ENCODE peak calls at places on chromosomes 5 and 9, in seven cellular contexts. S, Y, N, T, P, U and K are unnamed samples.

GRCh38 chr9:26856413-26857032 is 36.1 kb downstream of the CAAP1 start:
- DNase-seq in U (no peak), T (peak), N (no peak), P (peak), S (peak), Y (no peak), K (peak)

GRCh38 chr5:96885518-96886338 is 9.4 kb downstream of the ERAP2 start:
- DNase-seq in U (no peak), P (no peak), T (no peak), Y (peak), N (no peak), S (no peak), K (no peak)

GRCh38 chr5:32880781-32881180 is 169.7 kb downstream of the NPR3 start:
- DNase-seq in U (no peak), S (peak), N (no peak), P (no peak), T (no peak), Y (no peak), K (no peak)

GRCh38 chr5:149174847-149175234 is 33.5 kb downstream of the ABLIM3 start:
- DNase-seq in P (no peak), Y (no peak), U (no peak), T (no peak), S (no peak), N (no peak), K (no peak)

GRCh38 chr5:179805529-179806249 is 977 bp downstream of the MGAT4B start:
- DNase-seq in Y (no peak), T (peak), N (no peak), P (peak), S (no peak), U (peak), K (no peak)

GRCh38 chr5:27516437-27516836 is 478.1 kb upstream of the CDH9 start:
- DNase-seq in P (peak), U (no peak), N (no peak), Y (no peak), S (no peak), T (peak), K (no peak)

GRCh38 chr9:73065439-73065838 is 86.2 kb upstream of the ANXA1 start:
- DNase-seq in Y (no peak), S (no peak), U (no peak), P (no peak), N (no peak), T (no peak), K (no peak)

GRCh38 chr5:133773247-133774202 is 161.2 kb upstream of the FSTL4 start:
- DNase-seq in Y (no peak), T (no peak), S (no peak), N (no peak), U (no peak), P (no peak), K (no peak)

GRCh38 chr9:107360098-107360497 is 77.0 kb downstream of the RAD23B start:
- DNase-seq in N (no peak), P (no peak), T (no peak), U (no peak), Y (no peak), S (peak), K (no peak)

GRCh38 chr5:153974813-153975163 is 63.9 kb downstream of the FAM114A2 start:
- DNase-seq in N (no peak), S (no peak), U (no peak), Y (no peak), P (no peak), T (no peak), K (no peak)

GRCh38 chr5:153969563-153969895 is 69.2 kb downstream of the FAM114A2 start:
- DNase-seq in Y (no peak), U (no peak), S (no peak), T (no peak), N (no peak), P (no peak), K (no peak)

GRCh38 chr5:153970496-153970895 is 68.2 kb downstream of the FAM114A2 start:
- DNase-seq in U (no peak), P (no peak), N (no peak), Y (no peak), T (no peak), S (no peak), K (no peak)

GRCh38 chr5:153974131-153974812 is 64.4 kb downstream of the FAM114A2 start:
- DNase-seq in S (peak), U (no peak), T (peak), P (peak), Y (no peak), N (no peak), K (peak)

DNA sequence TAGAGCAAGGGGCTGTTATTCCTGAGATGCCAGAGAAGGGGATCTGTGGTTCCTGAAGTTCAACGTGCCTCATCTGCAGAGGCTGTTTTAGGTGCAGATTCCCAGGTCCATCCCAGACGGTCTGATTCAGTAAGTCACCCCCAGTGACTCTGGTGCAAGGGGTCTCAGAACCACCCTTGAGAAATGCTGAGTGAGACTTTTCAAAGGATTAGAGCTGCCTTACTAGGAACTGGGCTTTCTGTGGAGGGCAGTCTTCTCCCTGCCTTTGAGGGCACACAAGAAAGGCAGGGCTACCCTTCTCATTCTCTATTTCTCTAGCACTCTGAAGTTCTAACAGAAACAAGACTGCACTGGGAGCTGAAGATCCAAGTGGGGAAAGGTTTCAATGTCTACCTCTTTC is 66.5 kb downstream of the FAM114A2 start:
- DNase-seq in T (no peak), U (no peak), Y (no peak), P (no peak), N (no peak), S (no peak), K (no peak)
- H3K4me3 ChIP-seq in T (no peak), U (no peak), Y (no peak), P (no peak), N (no peak), S (no peak), K (no peak)

GRCh38 chr5:174356536-174356935 is 311.0 kb downstream of the NSG2 start:
- DNase-seq in P (no peak), U (no peak), Y (no peak), S (no peak), N (no peak), T (no peak), K (no peak)

GRCh38 chr5:174352681-174353080 is 307.2 kb downstream of the NSG2 start:
- DNase-seq in S (no peak), T (no peak), U (no peak), N (no peak), Y (no peak), P (no peak), K (no peak)

GRCh38 chr5:174355995-174356394 is 310.5 kb downstream of the NSG2 start:
- DNase-seq in T (no peak), S (no peak), N (no peak), U (no peak), P (no peak), Y (no peak), K (no peak)

GRCh38 chr5:174355208-174355612 is 309.7 kb downstream of the NSG2 start:
- DNase-seq in Y (no peak), T (peak), U (no peak), P (peak), N (peak), S (peak), K (peak)

DNA sequence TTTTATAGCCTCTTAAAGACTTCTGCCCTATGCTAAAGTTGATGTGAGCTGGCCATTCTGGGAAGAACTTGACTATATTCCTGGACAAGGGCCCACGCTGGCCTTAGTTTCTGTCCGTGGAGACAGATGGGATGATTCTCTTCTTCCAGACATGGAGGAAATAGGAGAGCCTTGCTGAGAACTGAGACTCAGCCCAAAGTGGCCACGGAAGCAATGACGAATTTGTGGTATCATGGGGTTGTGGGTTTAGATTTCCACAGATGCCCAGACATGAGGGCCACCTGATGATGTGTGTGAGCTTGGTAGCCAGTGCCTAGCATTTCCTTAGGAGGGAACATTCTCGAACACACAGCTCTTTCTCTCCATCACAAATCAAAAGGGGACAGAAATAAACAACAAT is 309.1 kb downstream of the NSG2 start:
- DNase-seq in Y (no peak), U (no peak), S (no peak), P (no peak), N (no peak), T (no peak), K (peak)
- TF ChIP-seq CTCF in Y (no peak), U (no peak), S (no peak), P (no peak), N (no peak), T (no peak), K (no peak)

DNA sequence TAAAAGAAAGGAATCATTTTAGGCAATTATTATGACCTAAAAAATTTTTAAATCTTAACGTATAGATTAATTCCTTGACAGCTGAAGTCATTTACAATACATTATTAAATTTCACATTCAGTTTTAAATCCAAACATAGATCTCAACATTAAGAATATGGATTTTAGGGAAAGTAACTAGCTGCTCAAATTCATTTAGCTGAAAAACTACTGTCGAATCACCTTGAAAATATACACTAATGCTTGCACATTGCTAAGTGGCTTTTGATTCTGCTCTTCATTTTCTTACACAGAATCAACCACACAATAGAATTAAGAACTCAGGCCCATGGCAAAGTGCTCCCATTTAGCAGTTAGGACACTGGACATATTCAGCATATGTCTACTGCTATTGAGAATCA is 454.2 kb downstream of the RAB3C start:
- DNase-seq in P (peak), S (no peak), T (no peak), U (no peak), Y (no peak), N (no peak), K (peak)
- H3K4me3 ChIP-seq in P (peak), S (peak), T (no peak), U (no peak), Y (peak), N (no peak), K (no peak)

GRCh38 chr9:105438136-105438839 is 9.5 kb upstream of the FSD1L start:
- DNase-seq in Y (peak), S (peak), N (no peak), U (no peak), P (peak), T (no peak), K (peak)

GRCh38 chr9:105444130-105444529 is 3.7 kb upstream of the FSD1L start:
- DNase-seq in S (peak), P (peak), U (no peak), Y (peak), T (peak), N (no peak), K (no peak)

GRCh38 chr9:105439428-105439827 is 8.4 kb upstream of the FSD1L start:
- DNase-seq in T (no peak), Y (peak), P (peak), U (no peak), N (no peak), S (peak), K (peak)

GRCh38 chr9:105443121-105443520 is 4.7 kb upstream of the FSD1L start:
- DNase-seq in Y (no peak), T (no peak), S (no peak), P (no peak), N (no peak), U (no peak), K (no peak)

GRCh38 chr9:105441761-105442160 is 6.1 kb upstream of the FSD1L start:
- DNase-seq in P (no peak), N (no peak), Y (no peak), S (no peak), T (no peak), U (no peak), K (peak)
- TF ChIP-seq CTCF in P (no peak), N (no peak), Y (no peak), S (no peak), T (no peak), U (no peak), K (no peak)

GRCh38 chr9:89519393-89519805 is 21.5 kb upstream of the SEMA4D start:
- DNase-seq in P (peak), N (no peak), S (peak), U (no peak), Y (no peak), T (peak), K (no peak)

GRCh38 chr9:89522261-89522978 is 24.5 kb upstream of the SEMA4D start:
- DNase-seq in S (no peak), U (no peak), N (no peak), P (no peak), Y (no peak), T (no peak), K (no peak)

GRCh38 chr9:89522979-89523305 is 25.0 kb upstream of the SEMA4D start:
- DNase-seq in Y (no peak), S (no peak), T (no peak), U (no peak), P (no peak), N (no peak), K (no peak)

GRCh38 chr9:89515416-89515815 is 17.5 kb upstream of the SEMA4D start:
- DNase-seq in P (no peak), T (no peak), N (no peak), S (no peak), Y (no peak), U (no peak), K (no peak)

GRCh38 chr9:89518466-89519392 is 20.8 kb upstream of the SEMA4D start:
- DNase-seq in T (no peak), Y (no peak), U (no peak), N (no peak), P (no peak), S (no peak), K (no peak)
- H3K4me3 ChIP-seq in T (no peak), Y (no peak), U (no peak), N (no peak), P (no peak), S (no peak), K (no peak)

GRCh38 chr5:43336159-43336558 is 22.9 kb upstream of the HMGCS1 start:
- DNase-seq in P (no peak), T (peak), Y (no peak), U (no peak), N (no peak), S (no peak), K (no peak)

GRCh38 chr5:43335681-43336080 is 22.5 kb upstream of the HMGCS1 start:
- DNase-seq in P (no peak), S (no peak), T (no peak), N (no peak), Y (no peak), U (no peak), K (no peak)

DNA sequence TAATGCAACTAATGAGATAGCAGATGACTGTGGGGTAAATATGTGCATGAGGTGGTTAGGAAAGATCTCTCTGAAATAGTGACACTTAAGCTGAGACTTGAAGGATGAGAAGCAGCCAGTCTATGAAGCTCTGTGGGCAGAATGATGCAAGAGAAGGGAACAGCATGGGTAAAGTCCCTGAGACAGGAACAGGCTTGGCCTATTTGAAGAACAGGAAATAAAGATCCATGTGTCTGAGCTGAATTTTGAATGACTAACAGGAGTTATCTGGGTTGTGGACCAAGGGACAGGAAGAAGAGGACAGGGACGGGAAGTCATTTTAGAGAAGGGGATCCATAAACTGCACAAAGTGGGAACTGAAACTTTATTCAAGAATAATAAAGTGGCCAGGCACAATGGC is 25.6 kb upstream of the HMGCS1 start:
- DNase-seq in S (no peak), Y (no peak), N (no peak), T (no peak), P (no peak), U (no peak), K (no peak)
- TF ChIP-seq CTCF in S (no peak), Y (no peak), N (no peak), T (no peak), P (no peak), U (no peak), K (no peak)

DNA sequence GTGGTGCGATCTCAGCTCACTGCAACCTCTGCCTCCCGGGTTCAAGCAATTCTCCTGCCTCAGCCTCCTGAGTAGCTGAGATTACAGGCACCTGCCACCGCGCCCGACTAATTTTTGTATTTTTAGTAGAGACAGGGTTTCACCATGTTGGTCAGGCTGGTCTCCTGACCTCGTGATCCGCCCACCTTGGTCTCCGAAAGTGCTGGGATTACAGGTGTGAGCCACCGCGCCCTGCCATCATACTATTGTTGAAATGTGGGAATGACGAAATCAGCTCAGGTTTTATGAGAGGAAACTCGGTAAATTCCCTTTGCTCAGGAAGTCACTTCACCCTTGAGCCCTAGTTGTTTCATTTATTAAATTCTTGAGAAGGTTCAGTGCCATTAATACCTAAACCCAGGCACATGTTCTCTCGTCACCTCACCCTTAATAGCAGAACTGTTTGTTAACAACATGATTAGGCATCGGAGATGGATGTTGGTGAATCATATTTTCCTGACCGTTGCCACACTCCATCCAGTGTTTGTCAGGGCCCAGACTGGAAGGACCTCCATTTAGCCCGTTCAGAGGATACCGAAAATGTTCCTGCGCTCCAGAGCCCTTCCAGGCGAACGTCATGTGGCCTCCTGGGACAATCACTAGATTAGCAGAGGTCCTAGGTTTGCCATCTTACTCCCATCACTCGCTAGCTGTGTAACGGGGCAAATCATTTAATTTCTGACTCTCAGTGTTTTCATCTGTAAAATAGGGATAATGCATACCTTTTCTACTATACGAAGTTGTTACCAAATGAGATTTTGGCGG is 20.0 kb upstream of the CREBRF start:
- DNase-seq in Y (no peak), T (no peak), N (no peak), P (no peak), U (no peak), S (no peak), K (no peak)
- H3K4me3 ChIP-seq in Y (no peak), T (no peak), N (no peak), P (no peak), U (no peak), S (no peak), K (no peak)

DNA sequence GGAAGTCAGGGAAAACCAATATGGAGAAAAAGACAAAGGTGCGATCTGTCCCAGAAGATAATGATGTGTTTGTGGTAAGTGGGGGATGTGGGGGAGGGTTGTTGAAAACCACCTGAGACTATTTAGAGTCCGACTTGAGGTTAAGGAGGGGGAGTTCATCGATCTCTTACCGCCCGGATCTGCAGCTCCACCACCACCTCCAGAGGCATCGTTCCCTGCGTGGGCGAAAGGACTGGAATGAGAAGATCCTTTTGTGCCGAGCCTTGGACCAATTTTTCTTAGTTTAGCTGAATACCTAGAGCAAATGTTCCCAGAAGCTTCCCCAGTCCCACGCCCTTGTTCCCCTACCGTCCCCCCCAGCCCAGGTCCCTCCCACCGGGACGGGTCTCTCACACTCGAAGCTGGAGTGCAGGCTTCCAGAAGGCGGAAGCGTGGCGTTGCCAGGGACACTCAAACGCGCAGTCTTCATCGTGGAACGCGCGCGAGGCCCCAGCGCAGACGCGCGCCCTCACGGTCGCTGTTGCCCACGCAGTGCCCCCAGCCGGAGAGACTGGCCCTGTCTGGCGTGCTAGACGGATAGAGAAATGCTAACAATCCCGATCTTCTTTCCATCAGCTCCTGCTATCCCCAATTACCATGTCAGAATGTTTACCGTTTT is at the start of gene SPATA6L:
- DNase-seq in U (peak), Y (no peak), S (peak), P (peak), T (peak), N (peak), K (peak)
- TF ChIP-seq CTCF in U (no peak), Y (peak), S (no peak), P (peak), T (no peak), N (no peak), K (peak)

GRCh38 chr9:4581861-4582565 is 80.1 kb upstream of the PLPP6 start:
- DNase-seq in T (no peak), S (no peak), N (no peak), P (no peak), Y (no peak), U (no peak), K (peak)

GRCh38 chr9:4576448-4576847 is 85.6 kb upstream of the PLPP6 start:
- DNase-seq in S (no peak), P (no peak), T (no peak), Y (peak), N (no peak), U (no peak), K (no peak)

GRCh38 chr9:4575997-4576396 is 85.7 kb downstream of the SLC1A1 start:
- DNase-seq in S (no peak), U (no peak), P (no peak), Y (no peak), T (no peak), N (no peak), K (no peak)

GRCh38 chr9:4581031-4581760 is 80.9 kb upstream of the PLPP6 start:
- DNase-seq in P (no peak), U (no peak), Y (no peak), N (no peak), S (no peak), T (no peak), K (no peak)

DNA sequence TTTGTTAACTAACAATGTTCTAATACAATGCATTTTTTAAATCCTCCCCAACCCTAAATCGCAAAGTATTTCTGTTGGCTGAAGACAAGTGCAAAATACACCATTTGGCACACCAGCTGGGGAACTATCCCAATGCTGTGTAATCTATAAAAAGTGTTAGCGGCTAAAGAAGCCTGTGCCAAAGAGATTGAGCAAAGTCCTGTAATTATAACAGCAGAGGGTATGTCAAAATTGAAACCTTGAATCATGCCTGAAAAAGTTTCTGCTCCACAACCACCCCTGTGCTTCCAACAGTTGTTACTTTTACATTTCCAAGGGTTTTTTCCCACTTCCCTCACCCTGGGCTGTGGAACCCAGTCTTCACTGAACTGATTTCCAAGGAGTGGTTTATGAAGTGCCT is 83.1 kb upstream of the PLPP6 start:
- DNase-seq in N (peak), Y (no peak), T (no peak), S (no peak), U (no peak), P (no peak), K (peak)
- H3K4me3 ChIP-seq in N (no peak), Y (no peak), T (no peak), S (no peak), U (no peak), P (no peak), K (no peak)

GRCh38 chr9:77649109-77649812 is 1.1 kb upstream of the GNA14 start:
- DNase-seq in Y (no peak), T (no peak), S (no peak), N (no peak), P (peak), U (no peak), K (peak)
- TF ChIP-seq CTCF in Y (peak), T (peak), S (peak), N (no peak), P (peak), U (no peak), K (peak)